ENCODE peak calls at places on chromosomes 6 and 20, in seven cellular contexts. B is T follicular helper cell; E is activated CD4-positive, CD25-positive, alpha-beta regulatory T cell; A is Calu3; S is EL; Y is memory B cell; T is NCI-H1092 treated with DMSO at 0.1 percent for 48 hours. J is an unnamed sample.

GRCh38 chr6:106746660-106747059 is 117.3 kb downstream of the QRSL1 start:
- DNase-seq in B (no peak), E (no peak), A (peak), S (peak), Y (no peak), T (peak), J (no peak)

GRCh38 chr20:63449796-63450730 is 22.4 kb downstream of the KCNQ2 start:
- DNase-seq in B (no peak), E (no peak), A (no peak), S (no peak), Y (no peak), T (no peak), J (no peak)

GRCh38 chr6:89467437-89467836 is 34.5 kb downstream of the ANKRD6 start:
- DNase-seq in B (no peak), E (no peak), A (no peak), S (no peak), Y (no peak), T (no peak), J (no peak)

GRCh38 chr6:113182370-113183141 is 674.6 kb upstream of the MARCKS start:
- DNase-seq in B (no peak), E (no peak), A (no peak), S (peak), Y (no peak), T (peak), J (no peak)

GRCh38 chr6:2468601-2468955 is 223.2 kb upstream of the GMDS start:
- DNase-seq in B (no peak), E (no peak), A (no peak), S (no peak), Y (no peak), T (no peak), J (no peak)

GRCh38 chr6:28923318-28924102 is at the start of gene TRIM27:
- DNase-seq in B (peak), E (peak), A (peak), S (peak), Y (peak), T (peak), J (peak)

GRCh38 chr20:34271961-34272360 is 30.7 kb downstream of the ASIP start:
- DNase-seq in B (no peak), E (no peak), A (no peak), S (peak), Y (no peak), T (no peak), J (no peak)

GRCh38 chr20:8190043-8190880 is 58.2 kb downstream of the PLCB1 start:
- DNase-seq in B (no peak), E (no peak), A (no peak), S (no peak), Y (no peak), T (no peak), J (no peak)

GRCh38 chr6:38282911-38283310 is 356.8 kb downstream of the BTBD9 start:
- DNase-seq in B (no peak), E (no peak), A (no peak), S (peak), Y (no peak), T (no peak), J (no peak)

GRCh38 chr6:155224618-155225017 is 39.2 kb upstream of the CLDN20 start:
- DNase-seq in B (no peak), E (no peak), A (no peak), S (no peak), Y (no peak), T (no peak), J (no peak)

GRCh38 chr20:44336725-44337380 is at the start of gene R3HDML:
- DNase-seq in B (no peak), E (no peak), A (no peak), S (no peak), Y (no peak), T (no peak), J (no peak)

GRCh38 chr6:157181649-157182048 is 141.7 kb downstream of the TMEM242 start:
- DNase-seq in B (no peak), E (no peak), A (peak), S (no peak), Y (no peak), T (no peak), J (no peak)

GRCh38 chr6:87806635-87807034 is 104.6 kb upstream of the AKIRIN2 start:
- DNase-seq in B (no peak), E (no peak), A (no peak), S (no peak), Y (no peak), T (peak), J (no peak)

GRCh38 chr20:36499723-36500501 is 41.4 kb upstream of the MYL9 start:
- DNase-seq in B (no peak), E (no peak), A (no peak), S (peak), Y (no peak), T (no peak), J (no peak)

GRCh38 chr6:19478992-19479391 is 358.2 kb upstream of the ID4 start:
- DNase-seq in B (no peak), E (no peak), A (no peak), S (peak), Y (no peak), T (no peak), J (no peak)

GRCh38 chr20:50866036-50866685 is 65.1 kb downstream of the ADNP start:
- DNase-seq in B (no peak), E (no peak), A (no peak), S (no peak), Y (no peak), T (no peak), J (no peak)

GRCh38 chr6:89966250-89966588 is 72.0 kb downstream of the GJA10 start:
- DNase-seq in B (no peak), E (no peak), A (no peak), S (no peak), Y (no peak), T (no peak), J (peak)

GRCh38 chr6:150687508-150687907 is 87.8 kb downstream of the PLEKHG1 start:
- DNase-seq in B (no peak), E (no peak), A (no peak), S (no peak), Y (no peak), T (no peak), J (no peak)

GRCh38 chr6:18053071-18053475 is 65.6 kb upstream of the KIF13A start:
- DNase-seq in B (no peak), E (no peak), A (no peak), S (peak), Y (no peak), T (no peak), J (no peak)

GRCh38 chr20:22836877-22837276 is 198.2 kb upstream of the SSTR4 start:
- DNase-seq in B (no peak), E (no peak), A (no peak), S (peak), Y (no peak), T (no peak), J (no peak)

GRCh38 chr6:125749112-125749863 is at the start of gene HEY2:
- DNase-seq in B (peak), E (peak), A (peak), S (peak), Y (peak), T (peak), J (peak)

GRCh38 chr6:55239099-55239498 is 64.8 kb downstream of the HCRTR2 start:
- DNase-seq in B (no peak), E (no peak), A (peak), S (no peak), Y (no peak), T (no peak), J (no peak)

GRCh38 chr6:158861686-158862381 is 42.7 kb upstream of the EZR start:
- DNase-seq in B (no peak), E (no peak), A (no peak), S (no peak), Y (no peak), T (peak), J (no peak)

GRCh38 chr6:98067375-98067774 is 767.0 kb upstream of the POU3F2 start:
- DNase-seq in B (no peak), E (no peak), A (no peak), S (no peak), Y (no peak), T (no peak), J (no peak)

GRCh38 chr20:62791301-62792181 is 4.7 kb upstream of the MRGBP start:
- DNase-seq in B (peak), E (peak), A (peak), S (peak), Y (peak), T (peak), J (peak)

GRCh38 chr6:166361080-166361429 is 18.7 kb upstream of the SFT2D1 start:
- DNase-seq in B (no peak), E (no peak), A (peak), S (no peak), Y (no peak), T (no peak), J (no peak)

GRCh38 chr6:137975058-137975940 is 108.2 kb downstream of the TNFAIP3 start:
- DNase-seq in B (no peak), E (no peak), A (no peak), S (peak), Y (no peak), T (no peak), J (peak)

GRCh38 chr6:44538841-44539240 is 151.3 kb downstream of the CDC5L start:
- DNase-seq in B (no peak), E (no peak), A (no peak), S (no peak), Y (no peak), T (no peak), J (no peak)

GRCh38 chr6:127348046-127348661 is 4.7 kb upstream of the ECHDC1 start:
- DNase-seq in B (no peak), E (no peak), A (no peak), S (no peak), Y (no peak), T (no peak), J (no peak)